ENCODE peak calls at places on chromosomes 2 and 18, in seven cellular contexts. E is CD8-positive, alpha-beta T cell; J is CD4-positive, alpha-beta T cell; Q is right atrium auricular region; S is dorsolateral prefrontal cortex; Y is left lung; G is adrenal gland. N is an unnamed sample.

GRCh38 chr2:118421648-118422047 is 333.4 kb downstream of the INSIG2 start:
- DNase-seq in E (no peak), J (no peak), Q (no peak), S (no peak), Y (no peak), G (no peak), N (no peak)

GRCh38 chr2:42879913-42880737 is 87.7 kb upstream of the HAAO start:
- DNase-seq in E (no peak), J (no peak), Q (no peak), S (no peak), Y (no peak), G (peak), N (no peak)

GRCh38 chr2:46296216-46296839 is 879 bp upstream of the EPAS1 start:
- DNase-seq in E (peak), J (no peak), Q (peak), S (no peak), Y (peak), G (peak), N (no peak)

GRCh38 chr2:20223345-20224190 is 1.4 kb downstream of the SDC1 start:
- DNase-seq in E (no peak), J (no peak), Q (no peak), S (no peak), Y (no peak), G (peak), N (no peak)

GRCh38 chr2:233915133-233915532 is 2.0 kb upstream of the TRPM8 start:
- DNase-seq in E (no peak), J (no peak), Q (no peak), S (no peak), Y (no peak), G (no peak), N (no peak)

GRCh38 chr2:156649596-156649995 is 213.4 kb downstream of the GPD2 start:
- DNase-seq in E (no peak), J (no peak), Q (no peak), S (no peak), Y (no peak), G (peak), N (no peak)

GRCh38 chr2:86632672-86633071 is 9.0 kb upstream of the RNF103 start:
- DNase-seq in E (no peak), J (no peak), Q (no peak), S (no peak), Y (no peak), G (no peak), N (no peak)

GRCh38 chr2:37795938-37796337 is 124.5 kb upstream of the CDC42EP3 start:
- DNase-seq in E (no peak), J (no peak), Q (no peak), S (no peak), Y (no peak), G (no peak), N (no peak)

GRCh38 chr2:19109521-19109920 is 248.9 kb downstream of the OSR1 start:
- DNase-seq in E (no peak), J (no peak), Q (no peak), S (no peak), Y (no peak), G (no peak), N (peak)

GRCh38 chr2:36973320-36973719 is 7.0 kb upstream of the STRN start:
- DNase-seq in E (no peak), J (no peak), Q (no peak), S (no peak), Y (no peak), G (no peak), N (no peak)

GRCh38 chr2:42938671-42939370 is 146.4 kb upstream of the HAAO start:
- DNase-seq in E (no peak), J (no peak), Q (no peak), S (no peak), Y (no peak), G (no peak), N (no peak)

DNA sequence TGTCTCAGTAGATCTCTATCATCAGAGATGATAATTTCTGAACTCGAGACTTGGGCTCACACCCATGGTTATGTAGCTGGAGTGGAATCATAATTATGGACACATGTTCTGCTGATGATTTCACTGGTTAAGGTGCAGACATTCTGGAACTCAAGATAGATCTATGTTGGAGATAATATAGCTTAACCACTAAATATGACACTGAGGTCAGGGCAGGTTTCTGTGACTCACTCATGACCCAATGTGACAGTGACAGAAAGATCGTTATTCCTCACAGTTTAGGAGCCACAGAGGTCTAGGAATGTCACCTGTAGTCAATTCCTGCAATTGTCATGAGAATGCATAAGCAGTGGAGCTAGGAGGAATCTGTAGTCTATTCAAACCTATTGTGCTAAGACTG is 828.6 kb downstream of the TRIB2 start:
- DNase-seq in E (no peak), J (no peak), Q (no peak), S (no peak), Y (no peak), G (no peak), N (no peak)
- H3K27ac ChIP-seq in E (no peak), J (no peak), Q (no peak), S (no peak), Y (no peak), G (no peak), N (no peak)

GRCh38 chr2:8202139-8202538 is 479.7 kb upstream of the ID2 start:
- DNase-seq in E (no peak), J (no peak), Q (no peak), S (no peak), Y (no peak), G (no peak), N (no peak)
- H3K27ac ChIP-seq in E (no peak), J (no peak), Q (no peak), S (no peak), Y (no peak), G (no peak), N (no peak)

DNA sequence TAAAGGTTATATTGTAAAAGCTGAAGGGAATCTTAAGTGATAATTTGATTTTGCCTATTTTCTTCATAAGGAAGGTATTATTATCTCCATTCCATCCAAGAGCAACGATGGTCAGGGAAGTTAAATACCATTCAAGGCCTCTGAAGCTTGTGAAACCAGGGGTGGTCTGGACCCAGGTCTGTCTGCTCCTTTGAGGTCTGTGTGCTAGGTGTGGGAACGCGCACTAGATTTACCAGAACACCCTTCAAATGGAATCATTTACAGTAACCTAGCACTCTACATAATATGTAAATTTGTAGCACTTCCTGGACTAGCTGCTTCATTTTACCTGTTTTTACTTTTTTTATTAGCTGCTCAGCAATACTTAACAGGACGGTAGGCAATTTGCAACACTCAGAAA is 6.4 kb upstream of the TRIB2 start:
- DNase-seq in E (no peak), J (no peak), Q (no peak), S (no peak), Y (no peak), G (no peak), N (no peak)
- H3K27ac ChIP-seq in E (no peak), J (no peak), Q (no peak), S (no peak), Y (peak), G (no peak), N (no peak)

DNA sequence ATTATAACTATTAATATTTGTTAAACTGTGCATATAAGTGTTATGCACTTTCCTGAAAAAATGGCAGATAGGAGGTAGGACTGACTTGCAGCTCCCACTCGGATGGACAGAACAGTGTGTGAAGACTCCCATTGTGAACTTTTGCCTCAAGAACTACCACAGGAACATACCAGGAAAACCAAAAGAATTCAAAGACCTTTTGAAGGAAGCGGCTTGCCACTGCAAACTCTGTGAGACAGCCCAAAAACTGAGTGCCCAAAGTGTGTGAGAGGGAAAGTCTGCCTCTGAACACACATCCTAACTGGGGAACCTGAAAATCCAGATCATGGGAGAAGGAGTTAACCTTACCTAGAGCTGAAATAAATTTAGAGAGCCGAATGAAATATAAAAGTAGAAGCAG is 171.0 kb downstream of the ZBTB7C start:
- DNase-seq in E (no peak), J (no peak), Q (no peak), S (no peak), Y (no peak), G (no peak), N (no peak)
- H3K27ac ChIP-seq in E (no peak), J (no peak), Q (no peak), S (no peak), Y (no peak), G (no peak), N (no peak)

GRCh38 chr2:130963058-130963848 is 126.5 kb downstream of the ARHGEF4 start:
- DNase-seq in E (no peak), J (no peak), Q (no peak), S (no peak), Y (no peak), G (no peak), N (no peak)
- H3K27ac ChIP-seq in E (no peak), J (no peak), Q (no peak), S (no peak), Y (no peak), G (no peak), N (peak)

GRCh38 chr2:15622214-15622613 is 30.5 kb downstream of the DDX1 start:
- DNase-seq in E (no peak), J (no peak), Q (no peak), S (no peak), Y (no peak), G (no peak), N (no peak)
- H3K27ac ChIP-seq in E (no peak), J (no peak), Q (no peak), S (no peak), Y (no peak), G (no peak), N (no peak)

GRCh38 chr2:160308915-160309314 is 108.8 kb upstream of the ITGB6 start:
- DNase-seq in E (no peak), J (no peak), Q (no peak), S (no peak), Y (no peak), G (no peak), N (no peak)

GRCh38 chr2:160308476-160308875 is 108.4 kb upstream of the ITGB6 start:
- DNase-seq in E (no peak), J (no peak), Q (no peak), S (no peak), Y (no peak), G (no peak), N (no peak)

GRCh38 chr2:160309585-160309984 is 109.5 kb upstream of the ITGB6 start:
- DNase-seq in E (no peak), J (no peak), Q (no peak), S (no peak), Y (no peak), G (no peak), N (no peak)

GRCh38 chr2:160305081-160305750 is 105.1 kb upstream of the ITGB6 start:
- DNase-seq in E (no peak), J (no peak), Q (no peak), S (no peak), Y (no peak), G (no peak), N (no peak)

GRCh38 chr2:160306985-160307384 is 106.9 kb upstream of the ITGB6 start:
- DNase-seq in E (no peak), J (no peak), Q (no peak), S (no peak), Y (no peak), G (no peak), N (no peak)
- H3K27ac ChIP-seq in E (no peak), J (no peak), Q (peak), S (no peak), Y (no peak), G (peak), N (no peak)

DNA sequence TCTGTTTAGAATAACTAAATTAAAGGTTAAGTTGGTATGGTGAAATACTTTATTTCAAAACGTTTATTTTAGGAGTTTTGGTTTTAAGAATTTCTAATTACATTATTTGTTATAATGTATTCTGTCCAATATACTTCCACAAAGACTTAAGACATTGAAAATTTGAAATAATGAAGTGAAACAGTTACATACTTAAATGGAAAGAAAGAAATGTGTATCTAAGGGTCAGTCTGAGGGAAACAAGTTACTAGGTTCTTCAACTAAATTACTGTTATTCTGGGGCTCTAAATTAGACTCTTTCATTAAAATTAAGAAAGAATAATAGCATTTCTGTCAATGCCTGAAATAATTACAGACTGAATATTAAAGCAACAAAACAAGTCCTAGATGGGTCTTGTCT is 7.7 kb downstream of the HTR2B start:
- DNase-seq in E (no peak), J (no peak), Q (no peak), S (no peak), Y (no peak), G (no peak), N (no peak)
- H3K27ac ChIP-seq in E (no peak), J (no peak), Q (no peak), S (no peak), Y (no peak), G (peak), N (no peak)

GRCh38 chr2:133248264-133248663 is 320.0 kb downstream of the NCKAP5 start:
- DNase-seq in E (no peak), J (no peak), Q (no peak), S (no peak), Y (no peak), G (no peak), N (no peak)
- H3K27ac ChIP-seq in E (no peak), J (no peak), Q (peak), S (no peak), Y (peak), G (peak), N (no peak)

GRCh38 chr18:35953688-35954087 is 18.8 kb upstream of the RMP24 start:
- DNase-seq in E (no peak), J (no peak), Q (no peak), S (no peak), Y (no peak), G (no peak), N (no peak)

GRCh38 chr18:35950628-35950982 is 21.9 kb upstream of the RMP24 start:
- DNase-seq in E (no peak), J (no peak), Q (no peak), S (no peak), Y (no peak), G (no peak), N (no peak)

DNA sequence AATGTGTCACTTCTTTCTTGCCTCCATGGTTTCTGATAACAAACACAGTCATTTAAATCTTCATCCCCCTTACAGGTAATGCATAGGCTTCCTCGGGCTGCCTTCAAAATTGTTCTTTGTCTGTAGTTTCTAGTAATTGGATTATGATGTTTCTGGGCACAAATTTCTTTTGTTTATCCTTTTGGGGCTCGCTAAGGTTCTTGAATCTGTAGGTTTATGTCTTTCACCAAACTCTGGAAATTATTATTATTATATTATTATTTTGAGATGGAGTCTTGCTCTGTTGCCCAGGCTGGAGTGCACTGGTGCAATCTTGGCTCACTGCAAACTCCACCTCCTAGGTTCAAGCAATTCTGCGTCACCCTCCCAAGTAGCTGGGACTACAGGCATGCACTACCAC is 16.3 kb upstream of the RMP24 start:
- DNase-seq in E (no peak), J (no peak), Q (no peak), S (no peak), Y (no peak), G (no peak), N (no peak)
- H3K27ac ChIP-seq in E (no peak), J (no peak), Q (no peak), S (no peak), Y (no peak), G (no peak), N (no peak)

N was measured in caudate nucleus.